ENCODE peak calls at places on chromosomes 4 and X, in six cellular contexts. E is activated naive CD8-positive, alpha-beta T cell treated with anti-CD3 and anti-CD28 coated beads, Interleukin-2, amount 50 U/mL, for 16 hours; B is ovary; L is CD8-positive, alpha-beta memory T cell; G is NCI-H1436; D is DMS153. P is an unnamed sample.
A peak's percentile ranks its signal among the peaks of the same experiment; 100 is the strongest.

GRCh38 chrX:34956915-34957314 is 14.3 kb downstream of the FAM47B start:
- DNase-seq in G (no peak), L (no peak), D (no peak), E (no peak), B (no peak), P (peak; percentile 57)

GRCh38 chr4:187010052-187010451 is 286.4 kb upstream of the FAT1 start:
- DNase-seq in B (no peak), E (no peak), L (no peak), D (no peak), G (no peak), P (no peak)

GRCh38 chr4:11313157-11313943 is 115.3 kb downstream of the HS3ST1 start:
- DNase-seq in G (no peak), B (no peak), E (no peak), D (no peak), L (no peak), P (no peak)

GRCh38 chrX:100296183-100296753 is 113.8 kb downstream of the PCDH19 start:
- DNase-seq in G (no peak), B (peak; percentile 11), E (no peak), D (no peak), L (no peak), P (no peak)

GRCh38 chrX:11733614-11734013 is 24.4 kb upstream of the MSL3 start:
- DNase-seq in E (no peak), G (no peak), L (no peak), D (no peak), B (no peak), P (no peak)

GRCh38 chr4:40421839-40422238 is 86.7 kb downstream of the CHRNA9 start:
- DNase-seq in G (no peak), B (no peak), E (no peak), D (no peak), L (no peak), P (no peak)

GRCh38 chr4:52594961-52595360 is 64.1 kb downstream of the USP46 start:
- DNase-seq in G (no peak), D (peak; percentile 29), B (no peak), E (no peak), L (no peak), P (no peak)

GRCh38 chr4:46385235-46385634 is 4.7 kb downstream of the GABRA2 start:
- DNase-seq in G (no peak), B (no peak), L (no peak), D (no peak), E (no peak), P (no peak)

GRCh38 chr4:16858275-16858752 is 40.1 kb downstream of the LDB2 start:
- DNase-seq in E (no peak), L (no peak), G (no peak), B (no peak), D (no peak), P (peak; percentile 77)

GRCh38 chr4:37454263-37454800 is 209.8 kb downstream of the NWD2 start:
- DNase-seq in D (no peak), E (no peak), L (no peak), G (no peak), B (no peak), P (no peak)

GRCh38 chr4:2643555-2643954 is 107.1 kb downstream of the FAM193A start:
- DNase-seq in L (no peak), B (no peak), D (no peak), E (no peak), G (no peak), P (no peak)

GRCh38 chrX:87167841-87168240 is 349.8 kb upstream of the KLHL4 start:
- DNase-seq in B (no peak), L (no peak), E (no peak), D (no peak), G (no peak), P (no peak)

GRCh38 chr4:91064157-91064853 is 937.1 kb downstream of the CCSER1 start:
- DNase-seq in G (peak; percentile 90), D (peak; percentile 97), E (no peak), L (no peak), B (no peak), P (no peak)

GRCh38 chrX:153972368-153973126 is at the start of gene TMEM187:
- DNase-seq in B (peak; percentile 92), D (peak; percentile 83), E (peak; percentile 66), L (peak; percentile 91), G (peak; percentile 98), P (peak; percentile 88)

GRCh38 chr4:186243331-186243730 is 16.0 kb downstream of the KLKB1 start:
- DNase-seq in B (no peak), E (no peak), D (no peak), L (no peak), G (no peak), P (no peak)

GRCh38 chrX:153646620-153647373 is at the start of gene DUSP9:
- DNase-seq in G (no peak), E (no peak), L (no peak), B (peak; percentile 28), D (peak; percentile 16), P (peak; percentile 41)

GRCh38 chrX:119853449-119853848 is 686 bp upstream of the UPF3B start:
- DNase-seq in D (no peak), E (no peak), L (no peak), G (no peak), B (no peak), P (no peak)

GRCh38 chr4:137471895-137472294 is 60.4 kb downstream of the PCDH18 start:
- DNase-seq in B (no peak), E (no peak), G (no peak), D (peak; percentile 35), L (no peak), P (peak; percentile 1)

GRCh38 chrX:123422875-123423274 is 238.8 kb downstream of the GRIA3 start:
- DNase-seq in E (no peak), G (no peak), D (no peak), L (no peak), B (no peak), P (peak; percentile 23)

GRCh38 chr4:44563496-44563895 is 87.9 kb downstream of the YIPF7 start:
- DNase-seq in B (no peak), E (no peak), D (no peak), L (no peak), G (no peak), P (no peak)

P was measured in EL.